ENCODE peak calls at places on chromosomes 5 and 9, in four cellular contexts. U is NCI-H510A treated with DMSO at 0.1 percent for 48 hours, L is SK-N-DZ, T is amniotic stem cell. Y is an unnamed sample.

GRCh38 chr9:129752915-129753724 is at the start of gene PTGES:
- DNase-seq in T (peak), L (peak), U (peak), Y (peak)

GRCh38 chr9:121682201-121682600 is 30.8 kb downstream of the DAB2IP start:
- DNase-seq in U (no peak), L (no peak), T (no peak), Y (no peak)

GRCh38 chr9:135586601-135587109 is 25.1 kb downstream of the PAEP start:
- DNase-seq in T (no peak), U (no peak), L (no peak), Y (no peak)

GRCh38 chr9:95477885-95478790 is 38.6 kb downstream of the PTCH1 start:
- DNase-seq in T (no peak), L (no peak), U (no peak), Y (no peak)

GRCh38 chr9:136209786-136210185 is 4.9 kb upstream of the LHX3 start:
- DNase-seq in T (no peak), L (no peak), U (no peak), Y (no peak)

GRCh38 chr9:69433426-69433825 is 108.4 kb downstream of the ENTREP1 start:
- DNase-seq in U (no peak), L (no peak), T (no peak), Y (no peak)

GRCh38 chr9:81578606-81579005 is 110.7 kb downstream of the TLE1 start:
- DNase-seq in T (no peak), L (no peak), U (no peak), Y (no peak)

GRCh38 chr5:52800394-52801213 is 12.9 kb downstream of the ITGA1 start:
- DNase-seq in U (no peak), T (peak), L (peak), Y (no peak)

GRCh38 chr9:35108946-35109575 is 6.1 kb upstream of the STOML2 start:
- DNase-seq in T (no peak), U (no peak), L (no peak), Y (no peak)

GRCh38 chr9:27362447-27363210 is 65.7 kb upstream of the EQTN start:
- DNase-seq in T (no peak), U (no peak), L (no peak), Y (no peak)

GRCh38 chr9:82410306-82410705 is 421.7 kb downstream of the SPATA31D1 start:
- DNase-seq in T (no peak), U (peak), L (peak), Y (no peak)

GRCh38 chr9:122252796-122253195 is 11.8 kb downstream of the RBM18 start:
- DNase-seq in U (no peak), T (no peak), L (no peak), Y (no peak)

GRCh38 chr5:80076131-80077101 is 41.3 kb downstream of the THBS4 start:
- DNase-seq in L (no peak), T (no peak), U (no peak), Y (no peak)

GRCh38 chr9:98317134-98317857 is 61.8 kb upstream of the TBC1D2 start:
- DNase-seq in L (peak), T (no peak), U (no peak), Y (no peak)

GRCh38 chr5:148837383-148837782 is 11.0 kb downstream of the ADRB2 start:
- DNase-seq in L (no peak), U (no peak), T (no peak), Y (no peak)

GRCh38 chr5:99771296-99771695 is 763.9 kb upstream of the FAM174A start:
- DNase-seq in U (no peak), T (no peak), L (no peak), Y (no peak)

GRCh38 chr9:111516061-111516465 is 8.9 kb upstream of the ZNF483 start:
- DNase-seq in U (no peak), T (no peak), L (peak), Y (no peak)

GRCh38 chr5:109455598-109456096 is 45.9 kb upstream of the PJA2 start:
- DNase-seq in U (peak), T (peak), L (no peak), Y (peak)